ENCODE peak calls at places on chromosomes 7 and 10, in four cellular contexts. U, R, B and T are unnamed samples.

GRCh38 chr7:157136372-157136771 is 2.4 kb upstream of the UBE3C start:
- DNase-seq in B (peak), R (no peak), U (no peak), T (no peak)

GRCh38 chr7:115838829-115839228 is 191.7 kb downstream of the TFEC start:
- DNase-seq in B (no peak), R (no peak), U (no peak), T (no peak)

GRCh38 chr7:128067983-128068382 is 36.7 kb upstream of the LRRC4 start:
- DNase-seq in U (no peak), R (no peak), B (no peak), T (no peak)

GRCh38 chr10:77463499-77463898 is 174.1 kb downstream of the KCNMA1 start:
- DNase-seq in U (no peak), R (no peak), B (no peak), T (no peak)

GRCh38 chr7:30322656-30323355 is 38.4 kb downstream of the ZNRF2 start:
- DNase-seq in R (no peak), U (no peak), B (peak), T (no peak)

GRCh38 chr10:44316187-44316921 is 68.5 kb downstream of the CXCL12 start:
- DNase-seq in B (no peak), U (no peak), R (no peak), T (no peak)

GRCh38 chr7:35755711-35756110 is 45.1 kb upstream of the SEPTIN7 start:
- DNase-seq in U (no peak), R (no peak), B (no peak), T (no peak)

GRCh38 chr7:7699970-7700369 is 18.4 kb downstream of the RPA3 start:
- DNase-seq in U (no peak), R (no peak), B (no peak), T (no peak)

GRCh38 chr7:131000389-131000788 is 266.4 kb upstream of the KLF14 start:
- DNase-seq in U (no peak), R (no peak), B (no peak), T (no peak)

GRCh38 chr10:103449208-103450144 is 2.7 kb downstream of the CALHM2 start:
- DNase-seq in U (no peak), R (peak), B (no peak), T (no peak)

GRCh38 chr10:113533801-113534200 is 19.1 kb upstream of the HABP2 start:
- DNase-seq in U (no peak), R (no peak), B (no peak), T (no peak)

GRCh38 chr10:49164587-49165188 is 23.5 kb downstream of the TMEM273 start:
- DNase-seq in R (no peak), B (peak), U (peak), T (peak)

GRCh38 chr10:97858001-97858439 is 8.4 kb downstream of the GOLGA7B start:
- DNase-seq in B (peak), R (no peak), U (no peak), T (no peak)

GRCh38 chr10:13890617-13891541 is 304.1 kb downstream of the PRPF18 start:
- DNase-seq in U (no peak), B (no peak), R (peak), T (peak)

GRCh38 chr7:51237727-51238126 is 78.9 kb downstream of the COBL start:
- DNase-seq in R (no peak), U (no peak), B (no peak), T (no peak)

GRCh38 chr10:93547522-93547921 is 18.9 kb upstream of the FFAR4 start:
- DNase-seq in B (no peak), U (no peak), R (no peak), T (no peak)

GRCh38 chr7:21412953-21413352 is 14.9 kb upstream of the SP4 start:
- DNase-seq in U (no peak), R (no peak), B (no peak), T (peak)

GRCh38 chr10:75407296-75407715 is 5.7 kb upstream of the ZNF503 start:
- DNase-seq in B (no peak), R (no peak), U (no peak), T (no peak)

GRCh38 chr7:15755061-15755460 is 68.6 kb upstream of the MEOX2 start:
- DNase-seq in U (no peak), R (no peak), B (no peak), T (no peak)

GRCh38 chr10:124349231-124349992 is 69.3 kb downstream of the OAT start:
- DNase-seq in B (no peak), R (no peak), U (no peak), T (no peak)

GRCh38 chr7:74480861-74481417 is 27.2 kb downstream of the GTF2IRD1 start:
- DNase-seq in R (peak), U (no peak), B (peak), T (no peak)

GRCh38 chr10:125781374-125781773 is 5.8 kb upstream of the MMP21 start:
- DNase-seq in R (no peak), B (no peak), U (no peak), T (no peak)

GRCh38 chr10:18683427-18683826 is 24.2 kb downstream of the ARL5B start:
- DNase-seq in U (no peak), R (no peak), B (no peak), T (no peak)

GRCh38 chr7:31192996-31193395 is 140.9 kb downstream of the ADCYAP1R1 start:
- DNase-seq in R (peak), B (peak), U (no peak), T (peak)

GRCh38 chr7:80134536-80135305 is at the start of gene GNAI1:
- DNase-seq in U (no peak), B (peak), R (peak), T (peak)

GRCh38 chr7:83876593-83876992 is 227.7 kb upstream of the SEMA3E start:
- DNase-seq in R (no peak), U (no peak), B (no peak), T (no peak)

GRCh38 chr7:143126146-143126545 is 5.7 kb upstream of the PIP start:
- DNase-seq in U (no peak), R (no peak), B (no peak), T (no peak)